ENCODE peak calls at places on chromosomes 13 and 19, in nine cellular contexts. One of them, this sample, is unnamed.

GRCh38 chr19:6811906-6812305 is 39.4 kb downstream of the VAV1 start:
- DNase-seq in stomach: no peak
- DNase-seq in HCT116: peak
- DNase-seq in SK-N-SH: peak
- DNase-seq in breast epithelium: no peak
- DNase-seq in H1: no peak
- DNase-seq in endothelial cell of umbilical vein: peak
- DNase-seq in Panc1: no peak
- DNase-seq in transverse colon: no peak
- DNase-seq in this sample: no peak

GRCh38 chr13:59906413-59907027 is 257.2 kb downstream of the DIAPH3 start:
- DNase-seq in endothelial cell of umbilical vein: peak
- DNase-seq in stomach: no peak
- DNase-seq in Panc1: no peak
- DNase-seq in breast epithelium: no peak
- DNase-seq in HCT116: peak
- DNase-seq in H1: no peak
- DNase-seq in transverse colon: no peak
- DNase-seq in SK-N-SH: peak
- DNase-seq in this sample: no peak

GRCh38 chr19:43470288-43470687 is 4.9 kb upstream of the LYPD3 start:
- DNase-seq in endothelial cell of umbilical vein: no peak
- DNase-seq in transverse colon: no peak
- DNase-seq in SK-N-SH: peak
- DNase-seq in HCT116: no peak
- DNase-seq in H1: no peak
- DNase-seq in stomach: no peak
- DNase-seq in Panc1: no peak
- DNase-seq in breast epithelium: no peak
- DNase-seq in this sample: no peak

GRCh38 chr13:98142427-98143156 is at the start of gene FARP1:
- DNase-seq in H1: no peak
- DNase-seq in transverse colon: peak
- DNase-seq in HCT116: peak
- DNase-seq in stomach: peak
- DNase-seq in Panc1: no peak
- DNase-seq in endothelial cell of umbilical vein: peak
- DNase-seq in SK-N-SH: peak
- DNase-seq in breast epithelium: peak
- DNase-seq in this sample: no peak

GRCh38 chr13:102904408-102904862 is 58.6 kb downstream of the ERCC5 start:
- DNase-seq in transverse colon: no peak
- DNase-seq in stomach: no peak
- DNase-seq in endothelial cell of umbilical vein: no peak
- DNase-seq in breast epithelium: no peak
- DNase-seq in Panc1: no peak
- DNase-seq in HCT116: no peak
- DNase-seq in H1: no peak
- DNase-seq in SK-N-SH: no peak
- DNase-seq in this sample: no peak

GRCh38 chr19:827710-828321 is at the start of gene AZU1:
- DNase-seq in breast epithelium: no peak
- DNase-seq in Panc1: no peak
- DNase-seq in stomach: peak
- DNase-seq in HCT116: no peak
- DNase-seq in endothelial cell of umbilical vein: no peak
- DNase-seq in SK-N-SH: no peak
- DNase-seq in H1: no peak
- DNase-seq in transverse colon: peak
- DNase-seq in this sample: no peak

GRCh38 chr13:21663197-21663596 is 7.7 kb upstream of the FGF9 start:
- DNase-seq in H1: no peak
- DNase-seq in HCT116: no peak
- DNase-seq in transverse colon: peak
- DNase-seq in endothelial cell of umbilical vein: no peak
- DNase-seq in SK-N-SH: no peak
- DNase-seq in breast epithelium: no peak
- DNase-seq in stomach: no peak
- DNase-seq in Panc1: no peak
- DNase-seq in this sample: no peak

GRCh38 chr13:99224019-99224418 is 23.4 kb downstream of the UBAC2 start:
- DNase-seq in SK-N-SH: no peak
- DNase-seq in Panc1: no peak
- DNase-seq in transverse colon: no peak
- DNase-seq in endothelial cell of umbilical vein: no peak
- DNase-seq in HCT116: no peak
- DNase-seq in breast epithelium: no peak
- DNase-seq in H1: no peak
- DNase-seq in stomach: no peak
- DNase-seq in this sample: no peak

GRCh38 chr19:35261356-35262100 is 7.2 kb upstream of the USF2 start:
- DNase-seq in Panc1: no peak
- DNase-seq in breast epithelium: peak
- DNase-seq in stomach: peak
- DNase-seq in endothelial cell of umbilical vein: no peak
- DNase-seq in H1: no peak
- DNase-seq in HCT116: no peak
- DNase-seq in transverse colon: no peak
- DNase-seq in SK-N-SH: no peak
- DNase-seq in this sample: peak

GRCh38 chr13:102402292-102402691 is 444 bp upstream of the FGF14 start:
- DNase-seq in stomach: no peak
- DNase-seq in transverse colon: peak
- DNase-seq in H1: peak
- DNase-seq in HCT116: no peak
- DNase-seq in breast epithelium: no peak
- DNase-seq in SK-N-SH: peak
- DNase-seq in endothelial cell of umbilical vein: no peak
- DNase-seq in Panc1: no peak
- DNase-seq in this sample: no peak

GRCh38 chr19:35742121-35742724 is at the start of gene IGFLR1:
- DNase-seq in SK-N-SH: no peak
- DNase-seq in Panc1: no peak
- DNase-seq in stomach: peak
- DNase-seq in H1: no peak
- DNase-seq in HCT116: no peak
- DNase-seq in transverse colon: peak
- DNase-seq in breast epithelium: no peak
- DNase-seq in endothelial cell of umbilical vein: no peak
- DNase-seq in this sample: no peak

GRCh38 chr13:69468624-69469023 is 639.0 kb upstream of the ATXN8OS start:
- DNase-seq in breast epithelium: no peak
- DNase-seq in endothelial cell of umbilical vein: no peak
- DNase-seq in HCT116: no peak
- DNase-seq in Panc1: no peak
- DNase-seq in stomach: no peak
- DNase-seq in transverse colon: no peak
- DNase-seq in H1: no peak
- DNase-seq in SK-N-SH: no peak
- DNase-seq in this sample: no peak

GRCh38 chr13:30569901-30570576 is 47.7 kb upstream of the USPL1 start:
- DNase-seq in SK-N-SH: no peak
- DNase-seq in HCT116: peak
- DNase-seq in transverse colon: peak
- DNase-seq in breast epithelium: no peak
- DNase-seq in stomach: peak
- DNase-seq in endothelial cell of umbilical vein: no peak
- DNase-seq in Panc1: no peak
- DNase-seq in H1: peak
- DNase-seq in this sample: no peak
- TF ChIP-seq POLR2AphosphoS5 in SK-N-SH: peak
- TF ChIP-seq POLR2AphosphoS5 in HCT116: no peak
- TF ChIP-seq POLR2AphosphoS5 in transverse colon: no peak
- TF ChIP-seq POLR2AphosphoS5 in breast epithelium: no peak
- TF ChIP-seq POLR2AphosphoS5 in stomach: no peak
- TF ChIP-seq POLR2AphosphoS5 in endothelial cell of umbilical vein: no peak
- TF ChIP-seq POLR2AphosphoS5 in Panc1: no peak
- TF ChIP-seq POLR2AphosphoS5 in H1: no peak
- TF ChIP-seq POLR2AphosphoS5 in this sample: no peak

DNA sequence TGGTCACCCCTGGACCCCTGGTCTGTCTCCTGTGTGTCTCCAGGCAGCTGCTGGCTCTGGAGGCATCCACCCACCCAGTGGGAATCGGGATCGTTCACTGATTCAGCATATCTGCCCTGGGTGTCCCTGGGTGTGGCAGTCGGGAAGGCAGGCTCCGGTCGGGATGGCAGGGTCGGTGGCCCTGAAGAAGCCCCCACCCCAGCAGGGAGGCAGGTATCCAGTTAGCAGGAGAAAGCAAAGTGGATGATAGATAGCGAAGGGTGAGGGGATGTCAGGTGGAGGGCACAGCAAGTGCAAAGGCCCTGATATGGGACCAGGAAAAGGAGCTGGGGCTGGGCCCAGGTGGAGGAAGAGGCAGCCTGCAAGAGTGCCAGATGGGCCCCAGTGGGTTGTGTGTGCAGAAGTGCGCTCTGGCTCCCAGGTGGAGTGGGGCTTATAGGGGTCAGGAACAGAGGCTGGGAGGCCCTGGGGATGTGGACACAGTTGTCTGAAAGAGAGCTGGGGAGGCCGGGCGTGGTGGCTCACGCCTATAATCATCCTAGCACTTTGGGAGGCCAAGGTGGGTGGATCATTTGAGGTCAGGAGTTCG is 2.3 kb downstream of the SSBP4 start:
- DNase-seq in endothelial cell of umbilical vein: no peak
- DNase-seq in transverse colon: no peak
- DNase-seq in H1: no peak
- DNase-seq in SK-N-SH: no peak
- DNase-seq in breast epithelium: no peak
- DNase-seq in stomach: no peak
- DNase-seq in Panc1: no peak
- DNase-seq in HCT116: no peak
- DNase-seq in this sample: no peak
- H3K27ac ChIP-seq in endothelial cell of umbilical vein: no peak
- H3K27ac ChIP-seq in transverse colon: peak
- H3K27ac ChIP-seq in H1: no peak
- H3K27ac ChIP-seq in SK-N-SH: no peak
- H3K27ac ChIP-seq in breast epithelium: peak
- H3K27ac ChIP-seq in stomach: peak
- H3K27ac ChIP-seq in Panc1: peak
- H3K27ac ChIP-seq in HCT116: peak
- H3K27ac ChIP-seq in this sample: peak

DNA sequence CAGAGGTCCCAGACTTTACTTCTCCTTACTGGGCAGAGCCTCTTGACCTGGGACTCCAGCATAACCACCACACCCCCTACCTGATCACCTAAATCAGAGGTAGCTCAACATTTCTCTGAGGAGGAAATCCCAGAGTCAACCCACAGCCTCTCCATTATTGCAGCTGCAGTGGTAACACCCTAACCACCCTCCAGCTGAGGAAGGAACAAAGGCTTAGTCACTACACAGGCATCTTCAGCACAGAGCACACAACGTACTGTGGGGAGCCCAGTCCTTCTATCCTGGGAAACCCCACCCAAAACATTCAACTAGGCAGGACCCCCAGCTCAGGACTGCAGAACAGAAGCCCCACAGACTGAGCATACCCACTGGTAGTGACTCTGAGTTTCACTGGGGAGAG is 824.7 kb upstream of the SLITRK5 start:
- DNase-seq in endothelial cell of umbilical vein: no peak
- DNase-seq in Panc1: no peak
- DNase-seq in SK-N-SH: no peak
- DNase-seq in transverse colon: no peak
- DNase-seq in HCT116: no peak
- DNase-seq in stomach: no peak
- DNase-seq in H1: no peak
- DNase-seq in breast epithelium: no peak
- DNase-seq in this sample: no peak
- TF ChIP-seq POLR2AphosphoS5 in endothelial cell of umbilical vein: no peak
- TF ChIP-seq POLR2AphosphoS5 in Panc1: no peak
- TF ChIP-seq POLR2AphosphoS5 in SK-N-SH: no peak
- TF ChIP-seq POLR2AphosphoS5 in transverse colon: no peak
- TF ChIP-seq POLR2AphosphoS5 in HCT116: no peak
- TF ChIP-seq POLR2AphosphoS5 in stomach: no peak
- TF ChIP-seq POLR2AphosphoS5 in H1: no peak
- TF ChIP-seq POLR2AphosphoS5 in breast epithelium: no peak
- TF ChIP-seq POLR2AphosphoS5 in this sample: no peak

GRCh38 chr19:49440439-49441209 is 703 bp downstream of the SLC17A7 start:
- DNase-seq in breast epithelium: no peak
- DNase-seq in transverse colon: no peak
- DNase-seq in stomach: no peak
- DNase-seq in HCT116: no peak
- DNase-seq in endothelial cell of umbilical vein: no peak
- DNase-seq in Panc1: no peak
- DNase-seq in H1: no peak
- DNase-seq in SK-N-SH: no peak
- DNase-seq in this sample: no peak

GRCh38 chr19:49441960-49442350 is 628 bp upstream of the SLC17A7 start:
- DNase-seq in Panc1: no peak
- DNase-seq in stomach: no peak
- DNase-seq in transverse colon: no peak
- DNase-seq in SK-N-SH: peak
- DNase-seq in endothelial cell of umbilical vein: no peak
- DNase-seq in H1: no peak
- DNase-seq in breast epithelium: no peak
- DNase-seq in HCT116: no peak
- DNase-seq in this sample: no peak

GRCh38 chr19:49442793-49443365 is 1.6 kb upstream of the SLC17A7 start:
- DNase-seq in endothelial cell of umbilical vein: peak
- DNase-seq in SK-N-SH: peak
- DNase-seq in breast epithelium: peak
- DNase-seq in HCT116: peak
- DNase-seq in H1: peak
- DNase-seq in stomach: peak
- DNase-seq in Panc1: no peak
- DNase-seq in transverse colon: peak
- DNase-seq in this sample: peak

GRCh38 chr19:49442354-49442753 is 1.0 kb upstream of the SLC17A7 start:
- DNase-seq in breast epithelium: no peak
- DNase-seq in stomach: no peak
- DNase-seq in transverse colon: peak
- DNase-seq in SK-N-SH: no peak
- DNase-seq in H1: no peak
- DNase-seq in endothelial cell of umbilical vein: no peak
- DNase-seq in HCT116: no peak
- DNase-seq in Panc1: no peak
- DNase-seq in this sample: no peak

DNA sequence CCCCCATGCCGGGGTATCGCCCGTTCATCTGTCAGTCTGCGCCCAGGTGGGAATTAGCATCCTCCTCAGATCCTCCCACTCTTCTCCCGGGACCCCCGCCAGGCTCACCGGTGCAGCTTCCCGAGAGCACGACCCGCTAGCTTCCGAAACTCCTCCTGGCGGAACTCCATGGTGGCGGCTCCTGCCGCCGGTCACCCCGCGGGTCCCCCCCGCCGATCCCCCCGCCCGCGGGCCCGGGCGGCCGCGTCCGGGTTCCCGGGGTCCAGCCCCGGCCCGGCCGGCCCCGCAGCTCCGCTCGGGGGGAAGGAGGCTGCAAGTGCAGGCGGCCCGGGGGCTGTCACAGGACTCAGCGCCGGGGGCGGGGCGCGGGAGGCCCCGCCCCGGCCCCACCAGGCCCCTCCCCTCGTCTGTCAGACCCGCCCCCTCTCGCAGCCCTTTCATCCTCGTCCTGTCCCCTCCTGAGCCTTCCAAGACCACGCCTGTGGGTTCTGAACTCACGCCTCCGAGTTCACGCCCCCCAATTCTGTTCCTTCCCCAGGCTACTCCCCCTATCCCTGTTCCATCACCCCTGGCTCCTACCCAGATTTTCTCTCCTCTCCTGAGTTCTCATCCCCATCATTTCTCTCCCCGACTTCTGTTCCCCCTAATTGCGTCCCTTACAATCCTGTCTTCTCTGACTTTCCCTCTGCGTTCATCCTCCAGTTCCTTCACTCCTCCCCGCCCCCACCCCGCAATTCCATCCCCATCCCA is at the start of gene SLC17A7:
- DNase-seq in SK-N-SH: peak
- DNase-seq in Panc1: no peak
- DNase-seq in transverse colon: peak
- DNase-seq in H1: no peak
- DNase-seq in stomach: no peak
- DNase-seq in endothelial cell of umbilical vein: no peak
- DNase-seq in HCT116: no peak
- DNase-seq in breast epithelium: no peak
- DNase-seq in this sample: no peak
- H3K27ac ChIP-seq in SK-N-SH: no peak
- H3K27ac ChIP-seq in Panc1: no peak
- H3K27ac ChIP-seq in transverse colon: peak
- H3K27ac ChIP-seq in H1: no peak
- H3K27ac ChIP-seq in stomach: peak
- H3K27ac ChIP-seq in endothelial cell of umbilical vein: no peak
- H3K27ac ChIP-seq in HCT116: peak
- H3K27ac ChIP-seq in breast epithelium: peak
- H3K27ac ChIP-seq in this sample: peak

This sample was measured in vagina.